ENCODE peak calls at places on chromosomes 1 and 21, in ten cellular contexts. N, A, O, H, Y, L, J, U, I and E are unnamed samples.

GRCh38 chr21:43311303-43311817 is 115.6 kb downstream of the SIK1 start:
- DNase-seq in N (no peak), A (no peak), O (no peak), H (no peak), Y (peak), L (no peak), J (no peak), U (no peak), I (no peak), E (no peak)

GRCh38 chr21:45207839-45208626 is 79.7 kb downstream of the POFUT2 start:
- DNase-seq in N (no peak), A (no peak), O (no peak), H (no peak), Y (no peak), L (no peak), J (no peak), U (no peak), I (no peak), E (no peak)

GRCh38 chr1:151819951-151820623 is 11.5 kb downstream of the RORC start:
- DNase-seq in N (no peak), A (no peak), O (no peak), H (no peak), Y (peak), L (no peak), J (no peak), U (no peak), I (peak), E (no peak)

GRCh38 chr1:218735436-218735835 is 390.3 kb downstream of the TGFB2 start:
- DNase-seq in N (peak), A (peak), O (no peak), H (no peak), Y (no peak), L (no peak), J (no peak), U (no peak), I (no peak), E (no peak)

GRCh38 chr1:247535402-247535801 is 838 bp downstream of the OR2C3 start:
- DNase-seq in N (no peak), A (no peak), O (no peak), H (no peak), Y (no peak), L (no peak), J (no peak), U (no peak), I (no peak), E (no peak)

GRCh38 chr1:93450331-93450730 is 2.4 kb downstream of the FNBP1L start:
- DNase-seq in N (no peak), A (no peak), O (no peak), H (no peak), Y (no peak), L (no peak), J (no peak), U (no peak), I (no peak), E (no peak)

GRCh38 chr21:39630191-39630591 is 17.5 kb downstream of the B3GALT5 start:
- DNase-seq in N (peak), A (peak), O (no peak), H (no peak), Y (no peak), L (no peak), J (no peak), U (no peak), I (no peak), E (no peak)

GRCh38 chr1:15965228-15965767 is 10.6 kb downstream of the ZBTB17 start:
- DNase-seq in N (no peak), A (peak), O (no peak), H (no peak), Y (no peak), L (no peak), J (no peak), U (no peak), I (no peak), E (no peak)

GRCh38 chr1:25021586-25022215 is 91.6 kb upstream of the RUNX3 start:
- DNase-seq in N (no peak), A (no peak), O (no peak), H (no peak), Y (no peak), L (no peak), J (no peak), U (no peak), I (no peak), E (no peak)

GRCh38 chr1:38944547-38944946 is 2.9 kb upstream of the RHBDL2 start:
- DNase-seq in N (no peak), A (no peak), O (no peak), H (no peak), Y (no peak), L (no peak), J (no peak), U (no peak), I (no peak), E (no peak)

GRCh38 chr21:31366825-31367224 is 22.8 kb upstream of the TIAM1 start:
- DNase-seq in N (peak), A (peak), O (no peak), H (no peak), Y (peak), L (peak), J (no peak), U (no peak), I (no peak), E (no peak)

GRCh38 chr1:190747643-190748186 is 270.1 kb upstream of the BRINP3 start:
- DNase-seq in N (peak), A (peak), O (no peak), H (no peak), Y (no peak), L (peak), J (no peak), U (no peak), I (no peak), E (no peak)

GRCh38 chr1:25001125-25001915 is 71.2 kb upstream of the RUNX3 start:
- DNase-seq in N (no peak), A (no peak), O (no peak), H (no peak), Y (no peak), L (no peak), J (no peak), U (no peak), I (peak), E (no peak)

GRCh38 chr1:220700591-220701179 is 10.5 kb downstream of the C1orf115 start:
- DNase-seq in N (peak), A (no peak), O (no peak), H (peak), Y (no peak), L (no peak), J (no peak), U (no peak), I (no peak), E (no peak)

GRCh38 chr1:201456499-201457309 is 12.3 kb downstream of the PHLDA3 start:
- DNase-seq in N (peak), A (peak), O (no peak), H (peak), Y (no peak), L (peak), J (peak), U (peak), I (peak), E (peak)

GRCh38 chr1:38727629-38728175 is 131.9 kb downstream of the RRAGC start:
- DNase-seq in N (no peak), A (no peak), O (no peak), H (peak), Y (no peak), L (no peak), J (no peak), U (no peak), I (no peak), E (no peak)

GRCh38 chr1:68230901-68231626 is 1.3 kb downstream of the WLS start:
- DNase-seq in N (no peak), A (no peak), O (no peak), H (peak), Y (peak), L (no peak), J (peak), U (peak), I (peak), E (no peak)

GRCh38 chr1:104195395-104195794 is 445.7 kb downstream of the AMY1C start:
- DNase-seq in N (no peak), A (peak), O (no peak), H (no peak), Y (no peak), L (no peak), J (no peak), U (no peak), I (no peak), E (no peak)

GRCh38 chr1:37677808-37678207 is 14.5 kb upstream of the CDCA8 start:
- DNase-seq in N (no peak), A (no peak), O (no peak), H (no peak), Y (no peak), L (no peak), J (no peak), U (no peak), I (no peak), E (no peak)

GRCh38 chr1:37680933-37681332 is 11.4 kb upstream of the CDCA8 start:
- DNase-seq in N (no peak), A (no peak), O (no peak), H (no peak), Y (no peak), L (no peak), J (no peak), U (no peak), I (no peak), E (no peak)

GRCh38 chr1:37673920-37674319 is 18.4 kb upstream of the CDCA8 start:
- DNase-seq in N (no peak), A (no peak), O (peak), H (no peak), Y (no peak), L (no peak), J (no peak), U (no peak), I (no peak), E (no peak)

GRCh38 chr1:37671261-37671660 is 21.1 kb upstream of the CDCA8 start:
- DNase-seq in N (no peak), A (no peak), O (no peak), H (no peak), Y (no peak), L (no peak), J (no peak), U (no peak), I (no peak), E (no peak)

GRCh38 chr1:37676281-37677243 is 15.8 kb upstream of the CDCA8 start:
- DNase-seq in N (no peak), A (no peak), O (no peak), H (no peak), Y (no peak), L (no peak), J (no peak), U (peak), I (no peak), E (no peak)
- H3K4me3 ChIP-seq in N (no peak), A (no peak), O (no peak), H (no peak), Y (no peak), L (no peak), J (no peak), U (no peak), I (no peak), E (no peak)

GRCh38 chr1:17190526-17190995 is 14.4 kb upstream of the PADI1 start:
- DNase-seq in N (no peak), A (no peak), O (no peak), H (no peak), Y (peak), L (no peak), J (no peak), U (no peak), I (no peak), E (no peak)

GRCh38 chr1:17188217-17188616 is 16.7 kb upstream of the PADI1 start:
- DNase-seq in N (no peak), A (no peak), O (no peak), H (no peak), Y (no peak), L (no peak), J (no peak), U (no peak), I (no peak), E (no peak)

GRCh38 chr1:17189632-17190525 is 15.0 kb upstream of the PADI1 start:
- DNase-seq in N (peak), A (peak), O (no peak), H (no peak), Y (peak), L (peak), J (no peak), U (no peak), I (no peak), E (no peak)

GRCh38 chr1:17187065-17187464 is 17.9 kb upstream of the PADI1 start:
- DNase-seq in N (no peak), A (no peak), O (no peak), H (no peak), Y (no peak), L (no peak), J (no peak), U (no peak), I (no peak), E (no peak)

GRCh38 chr1:17188889-17189631 is 15.9 kb upstream of the PADI1 start:
- DNase-seq in N (no peak), A (no peak), O (no peak), H (no peak), Y (no peak), L (no peak), J (no peak), U (no peak), I (no peak), E (no peak)
- TF ChIP-seq CTCF in N (no peak), A (no peak), O (no peak), H (no peak), Y (no peak), L (no peak), J (no peak), U (no peak), I (no peak), E (no peak)

GRCh38 chr1:35269190-35269988 is 880 bp downstream of the ZMYM4 start:
- DNase-seq in N (peak), A (peak), O (no peak), H (no peak), Y (no peak), L (no peak), J (no peak), U (no peak), I (no peak), E (no peak)

GRCh38 chr1:35268282-35269189 is at the start of gene ZMYM4:
- DNase-seq in N (peak), A (peak), O (peak), H (peak), Y (peak), L (peak), J (peak), U (peak), I (peak), E (peak)

GRCh38 chr1:35266306-35266705 is 2.2 kb upstream of the ZMYM4 start:
- DNase-seq in N (no peak), A (no peak), O (no peak), H (no peak), Y (no peak), L (no peak), J (no peak), U (no peak), I (no peak), E (no peak)

GRCh38 chr1:35274197-35274596 is 5.7 kb downstream of the ZMYM4 start:
- DNase-seq in N (no peak), A (no peak), O (no peak), H (no peak), Y (no peak), L (no peak), J (no peak), U (no peak), I (no peak), E (no peak)

DNA sequence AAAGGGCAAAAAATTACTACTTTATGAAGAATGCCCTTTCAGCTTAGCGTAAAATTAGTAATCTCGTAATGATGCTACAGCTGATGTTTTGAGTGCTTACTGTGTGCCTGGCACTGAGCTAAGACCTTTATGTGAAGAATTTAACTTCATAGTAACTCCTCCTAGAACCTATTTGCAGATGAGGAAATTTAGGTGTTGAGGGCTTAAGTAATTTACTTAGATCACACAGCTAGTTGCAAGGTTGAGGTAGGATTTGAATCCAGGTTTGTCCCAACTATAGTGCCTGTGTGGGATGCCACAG is 1.4 kb downstream of the ZMYM4 start:
- DNase-seq in N (no peak), A (no peak), O (no peak), H (no peak), Y (no peak), L (no peak), J (no peak), U (no peak), I (no peak), E (no peak)
- H3K4me3 ChIP-seq in N (peak), A (peak), O (peak), H (peak), Y (peak), L (peak), J (peak), U (peak), I (peak), E (peak)

GRCh38 chr1:36352141-36352909 is 28.9 kb upstream of the EVA1B start:
- DNase-seq in N (peak), A (peak), O (no peak), H (no peak), Y (no peak), L (no peak), J (no peak), U (no peak), I (peak), E (no peak)
- TF ChIP-seq CTCF in N (peak), A (peak), O (no peak), H (peak), Y (no peak), L (no peak), J (no peak), U (no peak), I (no peak), E (no peak)

DNA sequence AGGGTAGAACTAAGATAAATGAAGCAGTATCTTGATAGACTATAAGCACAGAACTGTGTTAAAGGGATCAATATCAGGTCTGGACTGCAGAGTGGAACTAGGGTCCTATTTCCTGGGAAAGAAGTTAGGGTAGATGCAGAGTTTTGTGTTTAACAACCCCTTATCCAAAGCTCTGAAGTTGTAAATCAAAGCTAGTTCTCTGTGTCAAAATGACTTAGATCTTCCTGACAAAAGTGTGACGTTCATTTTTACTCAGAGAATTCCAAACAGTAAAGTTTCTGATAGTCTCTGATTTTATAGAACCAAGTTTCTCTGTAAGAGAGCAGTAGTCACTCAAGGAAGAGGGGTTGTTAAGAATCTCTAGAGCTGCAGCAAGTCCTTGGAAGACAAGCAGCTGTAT is 8.3 kb downstream of the NUCKS1 start:
- DNase-seq in N (no peak), A (no peak), O (no peak), H (no peak), Y (no peak), L (no peak), J (no peak), U (no peak), I (no peak), E (no peak)
- H3K4me3 ChIP-seq in N (no peak), A (no peak), O (no peak), H (no peak), Y (no peak), L (no peak), J (no peak), U (no peak), I (no peak), E (no peak)

GRCh38 chr1:62294211-62294610 is 25.0 kb downstream of the KANK4 start:
- DNase-seq in N (peak), A (peak), O (no peak), H (peak), Y (peak), L (no peak), J (no peak), U (no peak), I (no peak), E (no peak)
- TF ChIP-seq CTCF in N (peak), A (peak), O (no peak), H (peak), Y (no peak), L (no peak), J (no peak), U (no peak), I (no peak), E (no peak)

DNA sequence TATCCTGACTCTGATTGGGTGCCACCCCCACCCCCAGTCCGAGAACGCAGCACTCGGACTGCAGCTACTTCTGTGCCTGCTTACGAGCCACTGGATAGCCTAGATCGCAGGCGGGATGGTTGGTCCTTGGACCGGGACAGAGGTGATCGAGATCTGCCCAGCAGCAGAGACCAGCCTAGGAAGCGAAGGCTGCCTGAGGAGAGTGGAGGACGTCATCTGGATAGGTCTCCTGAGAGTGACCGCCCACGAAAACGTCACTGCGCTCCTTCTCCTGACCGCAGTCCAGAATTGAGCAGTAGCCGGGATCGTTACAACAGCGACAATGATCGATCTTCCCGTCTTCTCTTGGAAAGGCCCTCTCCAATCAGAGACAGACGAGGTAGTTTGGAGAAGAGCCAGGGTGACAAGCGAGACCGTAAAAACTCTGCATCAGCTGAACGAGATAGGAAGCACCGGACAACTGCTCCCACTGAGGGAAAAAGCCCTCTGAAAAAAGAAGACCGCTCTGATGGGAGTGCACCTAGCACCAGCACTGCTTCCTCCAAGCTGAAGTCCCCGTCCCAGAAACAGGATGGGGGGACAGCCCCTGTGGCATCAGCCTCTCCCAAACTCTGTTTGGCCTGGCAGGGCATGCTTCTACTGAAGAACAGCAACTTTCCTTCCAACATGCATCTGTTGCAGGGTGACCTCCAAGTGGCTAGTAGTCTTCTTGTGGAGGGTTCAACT is 2.1 kb downstream of the RBM15 start:
- DNase-seq in N (no peak), A (peak), O (no peak), H (no peak), Y (no peak), L (no peak), J (no peak), U (no peak), I (peak), E (no peak)
- H3K4me3 ChIP-seq in N (peak), A (peak), O (peak), H (peak), Y (peak), L (peak), J (peak), U (no peak), I (peak), E (no peak)

GRCh38 chr1:7187121-7187510 is 401.9 kb downstream of the CAMTA1 start:
- DNase-seq in N (no peak), A (no peak), O (no peak), H (no peak), Y (no peak), L (no peak), J (no peak), U (no peak), I (no peak), E (no peak)

GRCh38 chr1:7190261-7190660 is 405.0 kb downstream of the CAMTA1 start:
- DNase-seq in N (no peak), A (no peak), O (no peak), H (no peak), Y (no peak), L (no peak), J (no peak), U (no peak), I (no peak), E (no peak)

GRCh38 chr1:7185721-7186120 is 400.5 kb downstream of the CAMTA1 start:
- DNase-seq in N (no peak), A (no peak), O (no peak), H (no peak), Y (no peak), L (no peak), J (no peak), U (no peak), I (no peak), E (no peak)

GRCh38 chr1:7192453-7192852 is 407.2 kb downstream of the CAMTA1 start:
- DNase-seq in N (no peak), A (no peak), O (no peak), H (no peak), Y (no peak), L (no peak), J (no peak), U (no peak), I (no peak), E (no peak)

GRCh38 chr1:7186382-7187120 is 401.3 kb downstream of the CAMTA1 start:
- DNase-seq in N (no peak), A (no peak), O (no peak), H (no peak), Y (no peak), L (no peak), J (no peak), U (no peak), I (no peak), E (no peak)
- TF ChIP-seq CTCF in N (no peak), A (no peak), O (no peak), H (peak), Y (no peak), L (no peak), J (no peak), U (no peak), I (no peak), E (no peak)